ENCODE peak calls at places on chromosomes 11 and 22, in five cellular contexts. J is HFF-Myc, R is colonic mucosa, I is A549, V is testis. G is an unnamed sample.

GRCh38 chr11:64207247-64208085 is 945 bp downstream of the FERMT3 start:
- DNase-seq in J (peak; percentile 55), R (peak; percentile 57), I (no peak), V (peak; percentile 37), G (no peak)

GRCh38 chr11:113521737-113522517 is 46.7 kb upstream of the DRD2 start:
- DNase-seq in J (no peak), R (no peak), I (no peak), V (no peak), G (no peak)

GRCh38 chr22:29830585-29830984 is 7.5 kb downstream of the ASCC2 start:
- DNase-seq in J (no peak), R (no peak), I (no peak), V (no peak), G (no peak)

GRCh38 chr11:34466802-34467488 is 28.2 kb downstream of the CAT start:
- DNase-seq in J (no peak), R (no peak), I (no peak), V (no peak), G (no peak)

GRCh38 chr11:117458275-117459120 is 130.8 kb downstream of the CEP164 start:
- DNase-seq in J (no peak), R (no peak), I (no peak), V (no peak), G (no peak)

GRCh38 chr11:95296621-95297025 is 65.6 kb upstream of the SESN3 start:
- DNase-seq in J (no peak), R (no peak), I (no peak), V (no peak), G (no peak)

GRCh38 chr11:35347921-35348331 is 71.4 kb downstream of the SLC1A2 start:
- DNase-seq in J (peak; percentile 91), R (no peak), I (no peak), V (no peak), G (peak; percentile 66)

GRCh38 chr11:6418958-6419611 is at the start of gene APBB1:
- DNase-seq in J (no peak), R (peak; percentile 70), I (peak; percentile 62), V (peak; percentile 77), G (peak; percentile 71)

GRCh38 chr22:28548411-28548810 is 131.2 kb downstream of the TTC28 start:
- DNase-seq in J (no peak), R (no peak), I (no peak), V (no peak), G (no peak)

GRCh38 chr11:76629133-76629852 is 41.3 kb downstream of the LRRC32 start:
- DNase-seq in J (no peak), R (no peak), I (no peak), V (no peak), G (no peak)

GRCh38 chr11:69843529-69843921 is 24.3 kb upstream of the FGF3 start:
- DNase-seq in J (no peak), R (no peak), I (no peak), V (no peak), G (no peak)

GRCh38 chr11:58577441-58578135 is 1.3 kb upstream of the ZFP91 start:
- DNase-seq in J (peak; percentile 85), R (peak; percentile 68), I (no peak), V (peak; percentile 63), G (peak; percentile 81)

GRCh38 chr11:73004088-73004487 is 138.0 kb downstream of the FCHSD2 start:
- DNase-seq in J (no peak), R (no peak), I (no peak), V (no peak), G (no peak)

GRCh38 chr22:26740253-26740652 is 82.9 kb downstream of the MIAT start:
- DNase-seq in J (no peak), R (no peak), I (no peak), V (no peak), G (no peak)

GRCh38 chr22:41620646-41621098 is at the start of gene DESI1:
- DNase-seq in J (no peak), R (no peak), I (no peak), V (peak; percentile 35), G (peak; percentile 25)

GRCh38 chr11:28835790-28836189 is 727.6 kb downstream of the METTL15 start:
- DNase-seq in J (no peak), R (no peak), I (no peak), V (no peak), G (peak; percentile 71)

GRCh38 chr11:75946531-75947530 is 131.8 kb downstream of the UVRAG start:
- DNase-seq in J (peak; percentile 45), R (peak; percentile 32), I (no peak), V (peak; percentile 71), G (peak; percentile 83)

GRCh38 chr11:26792956-26793355 is 71.1 kb upstream of the SLC5A12 start:
- DNase-seq in J (no peak), R (no peak), I (no peak), V (no peak), G (no peak)

GRCh38 chr11:112310414-112310813 is 49.8 kb upstream of the PLET1 start:
- DNase-seq in J (no peak), R (no peak), I (no peak), V (no peak), G (no peak)

GRCh38 chr11:76567261-76567660 is 103.3 kb downstream of the LRRC32 start:
- DNase-seq in J (no peak), R (no peak), I (no peak), V (no peak), G (no peak)

GRCh38 chr11:65637794-65638317 is at the start of gene SIPA1:
- DNase-seq in J (peak; percentile 65), R (peak; percentile 72), I (peak; percentile 58), V (peak; percentile 70), G (peak; percentile 95)

GRCh38 chr11:126716456-126717083 is 284.0 kb downstream of the KIRREL3 start:
- DNase-seq in J (peak; percentile 16), R (peak; percentile 51), I (peak; percentile 21), V (peak; percentile 73), G (peak; percentile 43)

GRCh38 chr11:44623321-44623715 is 57.9 kb downstream of the CD82 start:
- DNase-seq in J (no peak), R (peak; percentile 15), I (no peak), V (peak; percentile 2), G (no peak)

GRCh38 chr11:64759722-64760719 is at the start of gene PYGM:
- DNase-seq in J (no peak), R (peak; percentile 45), I (no peak), V (peak; percentile 83), G (peak; percentile 95)

GRCh38 chr11:123313261-123313660 is 116.8 kb upstream of the GRAMD1B start:
- DNase-seq in J (no peak), R (no peak), I (no peak), V (no peak), G (no peak)
- H3K4me3 ChIP-seq in J (no peak overlapping the region), R (no peak overlapping the region), I (no peak overlapping the region), V (no peak overlapping the region), G (no peak overlapping the region)

DNA sequence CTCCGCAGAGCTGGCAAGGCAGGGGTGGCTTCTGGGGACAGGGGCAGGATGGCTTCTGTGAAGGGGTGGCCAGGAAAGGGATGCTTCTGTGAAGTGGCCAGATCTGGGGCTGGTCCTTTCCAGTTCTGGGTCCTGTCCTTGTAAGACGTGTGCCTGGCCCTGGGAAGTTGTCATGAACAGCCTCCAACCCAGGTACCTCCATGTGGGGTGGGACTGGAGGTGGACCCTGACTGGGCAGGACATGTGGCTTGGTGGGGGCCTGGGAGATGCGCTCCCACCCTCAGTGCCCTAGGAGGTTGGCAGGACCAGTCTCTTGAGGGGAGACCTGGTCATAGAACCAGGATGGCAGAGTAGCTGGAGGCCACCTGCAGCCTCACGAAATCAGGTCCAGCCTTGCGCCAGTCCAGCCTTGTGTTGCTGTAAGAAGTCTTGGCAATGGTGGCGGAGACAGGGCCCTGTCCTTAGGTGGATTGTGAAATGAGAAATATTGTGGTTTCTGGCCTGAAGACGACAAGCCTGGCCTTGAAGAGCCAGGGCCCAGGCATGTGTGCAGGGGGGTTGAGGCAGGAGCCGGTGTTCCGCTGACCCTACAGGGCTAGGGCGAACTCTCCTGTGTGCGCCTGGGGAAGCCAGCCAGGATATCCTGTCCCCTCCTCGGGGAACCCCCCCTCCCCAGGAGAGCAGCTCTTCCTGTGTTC is 2.6 kb downstream of the KCNQ1 start:
- DNase-seq in J (no peak), R (no peak), I (no peak), V (no peak), G (no peak)
- H3K4me3 ChIP-seq in J (no peak overlapping the region), R (no peak overlapping the region), I (no peak overlapping the region), V (no peak overlapping the region), G (no peak overlapping the region)

DNA sequence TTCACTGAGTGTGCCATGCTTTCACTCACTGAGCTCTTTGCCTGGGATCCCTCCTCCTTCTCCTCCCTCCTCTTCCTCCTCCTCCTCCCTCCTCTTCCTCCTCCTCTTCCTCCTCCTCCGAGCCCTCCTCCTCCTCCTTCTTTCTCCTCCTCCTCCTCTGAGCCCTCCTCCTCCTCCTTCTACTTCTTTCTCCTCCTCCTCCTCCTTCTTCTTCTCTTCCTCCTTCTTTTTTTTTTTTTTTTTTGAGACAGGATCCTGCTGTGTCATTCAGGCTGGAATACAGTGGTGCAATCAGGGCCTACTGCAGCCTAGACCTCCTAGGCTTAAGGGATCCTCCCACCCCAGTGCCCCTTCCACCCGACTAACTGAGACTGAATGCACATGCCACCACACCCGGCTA is 62.3 kb downstream of the DEUP1 start:
- DNase-seq in J (no peak), R (no peak), I (no peak), V (no peak), G (peak; percentile 3)
- H3K4me3 ChIP-seq in J (no peak overlapping the region), R (no peak overlapping the region), I (no peak overlapping the region), V (no peak overlapping the region), G (no peak overlapping the region)

GRCh38 chr11:102322560-102322959 is 5.3 kb downstream of the BIRC3 start:
- DNase-seq in J (no peak), R (no peak), I (no peak), V (no peak), G (no peak)
- H3K4me3 ChIP-seq in J (no peak overlapping the region), R (no peak overlapping the region), I (peak overlapping the region; percentile 26), V (no peak overlapping the region), G (no peak overlapping the region)

GRCh38 chr11:120217941-120218694 is 7.3 kb downstream of the OAF start:
- DNase-seq in J (no peak), R (no peak), I (no peak), V (no peak), G (no peak)

GRCh38 chr11:120217526-120217925 is 6.7 kb downstream of the OAF start:
- DNase-seq in J (no peak), R (no peak), I (no peak), V (no peak), G (no peak)

GRCh38 chr11:120219935-120220746 is 9.3 kb downstream of the OAF start:
- DNase-seq in J (no peak), R (no peak), I (no peak), V (no peak), G (no peak)

GRCh38 chr11:120219157-120219934 is 8.5 kb downstream of the OAF start:
- DNase-seq in J (no peak), R (no peak), I (no peak), V (no peak), G (no peak)

DNA sequence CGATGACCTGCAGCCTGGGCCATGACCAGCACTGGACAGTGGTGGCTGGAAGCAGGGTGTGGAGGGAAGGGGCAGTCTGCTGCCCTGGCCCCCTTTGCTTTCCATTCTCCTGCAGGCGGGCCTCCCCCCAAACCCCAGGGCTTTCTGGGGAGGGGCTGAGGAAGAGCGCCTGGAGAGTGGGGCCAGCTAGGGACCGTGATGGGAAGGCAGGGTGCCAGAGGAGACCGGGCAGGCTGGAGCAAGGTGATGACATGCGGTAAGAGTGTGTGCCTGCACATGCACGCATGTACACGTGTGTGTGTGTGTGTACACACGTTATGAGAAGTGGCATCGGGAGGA is 7.8 kb downstream of the OAF start:
- DNase-seq in J (no peak), R (no peak), I (no peak), V (no peak), G (no peak)
- H3K4me3 ChIP-seq in J (no peak overlapping the region), R (no peak overlapping the region), I (no peak overlapping the region), V (no peak overlapping the region), G (no peak overlapping the region)

GRCh38 chr11:45843158-45843924 is 3.9 kb upstream of the CRY2 start:
- DNase-seq in J (peak; percentile 71), R (peak; percentile 96), I (peak; percentile 88), V (peak; percentile 95), G (peak; percentile 92)
- H3K4me3 ChIP-seq in J (no peak overlapping the region), R (no peak overlapping the region), I (peak overlapping the region; percentile 32), V (no peak overlapping the region), G (no peak overlapping the region)

GRCh38 chr11:18461909-18462308 is 6.3 kb downstream of the LDHAL6A start:
- DNase-seq in J (no peak), R (no peak), I (no peak), V (no peak), G (no peak)
- H3K4me3 ChIP-seq in J (no peak overlapping the region), R (no peak overlapping the region), I (no peak overlapping the region), V (no peak overlapping the region), G (no peak overlapping the region)